ENCODE peak calls at places on chromosomes 11 and 22, in four cellular contexts. One of them, this sample, is unnamed.
A peak's percentile ranks its signal among the peaks of the same experiment; 100 is the strongest.

GRCh38 chr22:41987276-41987675 is 11.3 kb upstream of the WBP2NL start:
- DNase-seq in skeletal muscle cell: no peak
- DNase-seq in Right ventricle myocardium inferior: no peak
- DNase-seq in activated T-cell treated with anti-CD3 and anti-CD28 coated beads for 48 hours: no peak
- DNase-seq in this sample: no peak

GRCh38 chr11:122439911-122440782 is 215.4 kb upstream of the UBASH3B start:
- DNase-seq in skeletal muscle cell: no peak
- DNase-seq in Right ventricle myocardium inferior: no peak
- DNase-seq in activated T-cell treated with anti-CD3 and anti-CD28 coated beads for 48 hours: no peak
- DNase-seq in this sample: peak; percentile 3

GRCh38 chr11:10716543-10717259 is 23.1 kb upstream of the IRAG1 start:
- DNase-seq in skeletal muscle cell: no peak
- DNase-seq in Right ventricle myocardium inferior: no peak
- DNase-seq in activated T-cell treated with anti-CD3 and anti-CD28 coated beads for 48 hours: no peak
- DNase-seq in this sample: no peak

GRCh38 chr11:122731500-122731913 is 76.0 kb downstream of the UBASH3B start:
- DNase-seq in skeletal muscle cell: peak; percentile 84
- DNase-seq in Right ventricle myocardium inferior: no peak
- DNase-seq in activated T-cell treated with anti-CD3 and anti-CD28 coated beads for 48 hours: no peak
- DNase-seq in this sample: peak; percentile 82

GRCh38 chr22:25232301-25232700 is 12.9 kb downstream of the CRYBB2 start:
- DNase-seq in skeletal muscle cell: no peak
- DNase-seq in Right ventricle myocardium inferior: no peak
- DNase-seq in activated T-cell treated with anti-CD3 and anti-CD28 coated beads for 48 hours: no peak
- DNase-seq in this sample: no peak

GRCh38 chr11:115267228-115267627 is 237.0 kb downstream of the CADM1 start:
- DNase-seq in skeletal muscle cell: no peak
- DNase-seq in Right ventricle myocardium inferior: no peak
- DNase-seq in activated T-cell treated with anti-CD3 and anti-CD28 coated beads for 48 hours: no peak
- DNase-seq in this sample: no peak

GRCh38 chr11:73156114-73156513 is 14.0 kb upstream of the FCHSD2 start:
- DNase-seq in skeletal muscle cell: no peak
- DNase-seq in Right ventricle myocardium inferior: no peak
- DNase-seq in activated T-cell treated with anti-CD3 and anti-CD28 coated beads for 48 hours: no peak
- DNase-seq in this sample: no peak

GRCh38 chr11:12664410-12664809 is 9.8 kb upstream of the TEAD1 start:
- DNase-seq in skeletal muscle cell: no peak
- DNase-seq in Right ventricle myocardium inferior: no peak
- DNase-seq in activated T-cell treated with anti-CD3 and anti-CD28 coated beads for 48 hours: no peak
- DNase-seq in this sample: no peak

GRCh38 chr11:69465236-69466000 is 16.0 kb upstream of the LINC01488 start:
- DNase-seq in skeletal muscle cell: no peak
- DNase-seq in Right ventricle myocardium inferior: peak; percentile 32
- DNase-seq in activated T-cell treated with anti-CD3 and anti-CD28 coated beads for 48 hours: no peak
- DNase-seq in this sample: no peak

GRCh38 chr11:7591992-7592391 is 78.2 kb downstream of the PPFIBP2 start:
- DNase-seq in skeletal muscle cell: no peak
- DNase-seq in Right ventricle myocardium inferior: no peak
- DNase-seq in activated T-cell treated with anti-CD3 and anti-CD28 coated beads for 48 hours: no peak
- DNase-seq in this sample: no peak

GRCh38 chr11:107957109-107957588 is 28.9 kb downstream of the RAB39A start:
- DNase-seq in skeletal muscle cell: no peak
- DNase-seq in Right ventricle myocardium inferior: no peak
- DNase-seq in activated T-cell treated with anti-CD3 and anti-CD28 coated beads for 48 hours: no peak
- DNase-seq in this sample: no peak

GRCh38 chr11:39541945-39542351 is 1917.5 kb downstream of the LRRC4C start:
- DNase-seq in skeletal muscle cell: no peak
- DNase-seq in Right ventricle myocardium inferior: no peak
- DNase-seq in activated T-cell treated with anti-CD3 and anti-CD28 coated beads for 48 hours: no peak
- DNase-seq in this sample: no peak

GRCh38 chr11:58286249-58286648 is 18.2 kb upstream of the OR10W1 start:
- DNase-seq in skeletal muscle cell: peak; percentile 4
- DNase-seq in Right ventricle myocardium inferior: no peak
- DNase-seq in activated T-cell treated with anti-CD3 and anti-CD28 coated beads for 48 hours: no peak
- DNase-seq in this sample: peak; percentile 16

This sample was measured in foreskin melanocyte.